ENCODE peak calls at places on chromosomes 6 and 20, in five cellular contexts. X is right cardiac atrium; Z is NCI-H748 treated with DMSO at 0.1 percent for 48 hours; Y is activated CD4-positive, CD25-positive, alpha-beta regulatory T cell treated with anti-CD3 and anti-CD28 coated beads, Interleukin-2, amount 50 U/mL, for 72 hours; F is stimulated activated CD4-positive, alpha-beta T cell treated with anti-CD3 and anti-CD28 coated beads, Interleukin-2, amount 100 ng/mL, for 48 hours. R is an unnamed sample.

GRCh38 chr6:44373787-44374186 is 13.7 kb upstream of the CDC5L start:
- DNase-seq in X (no peak), Z (no peak), Y (no peak), F (no peak), R (no peak)

GRCh38 chr6:73742433-73742832 is 46.4 kb downstream of the CD109 start:
- DNase-seq in X (no peak), Z (no peak), Y (no peak), F (no peak), R (no peak)

GRCh38 chr6:106924699-106925523 is 49.6 kb downstream of the CD24 start:
- DNase-seq in X (no peak), Z (no peak), Y (no peak), F (no peak), R (no peak)

GRCh38 chr6:20135677-20136268 is 76.5 kb downstream of the MBOAT1 start:
- DNase-seq in X (no peak), Z (no peak), Y (no peak), F (no peak), R (no peak)

GRCh38 chr6:422423-423061 is 31.0 kb downstream of the IRF4 start:
- DNase-seq in X (no peak), Z (no peak), Y (peak), F (no peak), R (no peak)

GRCh38 chr6:22142931-22143330 is 153.9 kb downstream of the PRL start:
- DNase-seq in X (no peak), Z (no peak), Y (no peak), F (no peak), R (no peak)

GRCh38 chr6:85049282-85049681 is 284.9 kb upstream of the TBX18 start:
- DNase-seq in X (no peak), Z (no peak), Y (no peak), F (no peak), R (no peak)

GRCh38 chr6:47631248-47632196 is 66.9 kb upstream of the ADGRF4 start:
- DNase-seq in X (no peak), Z (peak), Y (no peak), F (no peak), R (no peak)

GRCh38 chr20:31835977-31836852 is 9.2 kb downstream of the FOXS1 start:
- DNase-seq in X (peak), Z (no peak), Y (peak), F (peak), R (peak)

GRCh38 chr6:167799033-167799933 is 27.4 kb upstream of the AFDN start:
- DNase-seq in X (no peak), Z (no peak), Y (no peak), F (no peak), R (no peak)

GRCh38 chr6:150033197-150033771 is 8.0 kb upstream of the RAET1L start:
- DNase-seq in X (no peak), Z (no peak), Y (no peak), F (no peak), R (no peak)

GRCh38 chr6:5132741-5133140 is 47.6 kb downstream of the PPP1R3G start:
- DNase-seq in X (peak), Z (no peak), Y (no peak), F (no peak), R (no peak)

GRCh38 chr6:35893246-35893645 is 27.7 kb downstream of the SRPK1 start:
- DNase-seq in X (no peak), Z (no peak), Y (no peak), F (no peak), R (no peak)

GRCh38 chr6:109299695-109300564 is 82.3 kb downstream of the CD164 start:
- DNase-seq in X (no peak), Z (no peak), Y (no peak), F (no peak), R (no peak)

GRCh38 chr20:50798650-50799049 is 3.8 kb downstream of the BCAS4 start:
- DNase-seq in X (no peak), Z (no peak), Y (no peak), F (no peak), R (no peak)

GRCh38 chr6:37029249-37029959 is 23.9 kb downstream of the FGD2 start:
- DNase-seq in X (peak), Z (peak), Y (peak), F (no peak), R (no peak)

GRCh38 chr20:17505664-17506517 is 25.3 kb downstream of the BFSP1 start:
- DNase-seq in X (no peak), Z (no peak), Y (no peak), F (peak), R (no peak)

GRCh38 chr6:170032197-170032596 is 258.7 kb downstream of the DLL1 start:
- DNase-seq in X (no peak), Z (no peak), Y (peak), F (no peak), R (peak)

GRCh38 chr6:134896881-134897280 is 53.0 kb downstream of the ALDH8A1 start:
- DNase-seq in X (no peak), Z (peak), Y (no peak), F (no peak), R (no peak)

GRCh38 chr6:150857062-150857905 is 8.2 kb upstream of the MTHFD1L start:
- DNase-seq in X (no peak), Z (no peak), Y (no peak), F (no peak), R (no peak)

GRCh38 chr6:42960243-42961019 is at the start of gene GNMT:
- DNase-seq in X (peak), Z (peak), Y (peak), F (no peak), R (no peak)

GRCh38 chr6:1143655-1144054 is 168.2 kb upstream of the FOXQ1 start:
- DNase-seq in X (no peak), Z (no peak), Y (no peak), F (no peak), R (no peak)

GRCh38 chr20:44400671-44401051 is 45.2 kb downstream of the HNF4A start:
- DNase-seq in X (no peak), Z (no peak), Y (no peak), F (no peak), R (no peak)

GRCh38 chr6:139839506-139840156 is 465.2 kb upstream of the CITED2 start:
- DNase-seq in X (peak), Z (no peak), Y (no peak), F (no peak), R (no peak)

GRCh38 chr20:60330461-60330860 is 372.2 kb downstream of the CDH26 start:
- DNase-seq in X (no peak), Z (no peak), Y (no peak), F (no peak), R (no peak)

GRCh38 chr6:131552572-131552971 is 20.5 kb upstream of the ARG1 start:
- DNase-seq in X (no peak), Z (no peak), Y (no peak), F (no peak), R (no peak)

GRCh38 chr20:63974402-63975200 is 4.8 kb downstream of the SAMD10 start:
- DNase-seq in X (no peak), Z (peak), Y (no peak), F (no peak), R (no peak)

GRCh38 chr20:22160254-22160653 is 424.1 kb downstream of the FOXA2 start:
- DNase-seq in X (no peak), Z (no peak), Y (no peak), F (no peak), R (no peak)